ENCODE peak calls at places on chromosomes 2 and 18, in ten cellular contexts. X, Y, B, I, P, D, K, N, Z and U are unnamed samples. For H3K27me3, the result is how much of the 10 kb centered on the place peaks cover.

GRCh38 chr2:117714761-117715160 is 99.7 kb upstream of the DDX18 start:
- DNase-seq in Z (no peak), B (no peak), Y (no peak), X (no peak), D (no peak), K (no peak), P (no peak), N (no peak), I (no peak), U (no peak)

GRCh38 chr18:59629894-59630293 is 67.3 kb downstream of the CCBE1 start:
- DNase-seq in D (no peak), N (no peak), X (no peak), Z (no peak), P (no peak), Y (no peak), I (no peak), B (peak), K (peak), U (no peak)

GRCh38 chr2:9288681-9289338 is 82.2 kb downstream of the ASAP2 start:
- DNase-seq in D (no peak), X (no peak), B (peak), N (peak), Y (no peak), Z (no peak), K (no peak), P (no peak), I (no peak), U (no peak)

GRCh38 chr2:120858361-120858760 is 122.7 kb downstream of the GLI2 start:
- DNase-seq in D (no peak), B (no peak), P (no peak), N (no peak), X (no peak), K (no peak), Y (no peak), I (no peak), Z (no peak), U (no peak)

GRCh38 chr2:130187268-130187667 is 5.2 kb downstream of the MZT2B start:
- DNase-seq in Y (no peak), B (no peak), D (no peak), K (no peak), Z (no peak), N (no peak), P (no peak), X (no peak), I (no peak), U (no peak)

GRCh38 chr2:228023619-228024018 is 152.2 kb downstream of the DAW1 start:
- DNase-seq in X (no peak), K (no peak), N (no peak), I (no peak), B (no peak), Z (no peak), P (no peak), Y (no peak), D (no peak), U (no peak)

GRCh38 chr18:2356906-2357305 is 214.4 kb downstream of the METTL4 start:
- DNase-seq in P (no peak), X (no peak), K (no peak), Y (no peak), N (no peak), B (no peak), D (no peak), I (no peak), Z (no peak), U (no peak)

GRCh38 chr2:176096986-176097819 is 2.4 kb upstream of the HOXD12 start:
- DNase-seq in D (peak), X (peak), Z (no peak), K (peak), P (peak), N (peak), Y (peak), B (peak), I (peak), U (no peak)

GRCh38 chr18:34345738-34346137 is 121.0 kb upstream of the NOL4 start:
- DNase-seq in I (no peak), Y (no peak), N (no peak), K (no peak), B (no peak), Z (no peak), P (no peak), D (no peak), X (no peak), U (no peak)

GRCh38 chr18:10399465-10399864 is 55.0 kb upstream of the APCDD1 start:
- DNase-seq in K (no peak), N (no peak), Z (no peak), D (no peak), B (no peak), X (no peak), P (no peak), Y (no peak), I (no peak), U (no peak)

GRCh38 chr2:197628043-197628500 is 47.3 kb downstream of the RFTN2 start:
- DNase-seq in X (no peak), K (no peak), Z (no peak), B (no peak), P (no peak), Y (no peak), I (no peak), N (peak), D (peak), U (no peak)

GRCh38 chr2:36663851-36664715 is 32.4 kb upstream of the VIT start:
- DNase-seq in K (peak), Z (no peak), Y (no peak), D (peak), X (no peak), I (peak), N (peak), B (peak), P (peak), U (peak)

GRCh38 chr18:63155910-63156773 is 163.4 kb downstream of the BCL2 start:
- DNase-seq in N (no peak), Y (no peak), D (no peak), P (no peak), K (no peak), I (no peak), X (no peak), Z (no peak), B (no peak), U (no peak)

GRCh38 chr18:41862921-41863320 is 92.1 kb upstream of the PIK3C3 start:
- DNase-seq in I (no peak), N (no peak), B (no peak), D (no peak), Y (no peak), K (no peak), X (no peak), Z (no peak), P (no peak), U (no peak)

GRCh38 chr2:27502149-27502548 is 5.5 kb downstream of the GCKR start:
- DNase-seq in D (no peak), K (no peak), P (no peak), B (peak), N (peak), Y (no peak), X (no peak), I (no peak), Z (no peak), U (no peak)

GRCh38 chr18:31648966-31649429 is 35.4 kb downstream of the B4GALT6 start:
- DNase-seq in D (no peak), K (no peak), Z (no peak), I (no peak), P (peak), N (peak), B (peak), Y (no peak), X (no peak), U (peak)

GRCh38 chr18:33821503-33821902 is 243.5 kb downstream of the ASXL3 start:
- DNase-seq in K (no peak), Y (no peak), B (peak), P (no peak), I (no peak), D (no peak), X (no peak), N (peak), Z (no peak), U (no peak)

GRCh38 chr18:79496237-79496977 is 100.7 kb downstream of the NFATC1 start:
- DNase-seq in P (no peak), B (no peak), Z (no peak), K (no peak), D (no peak), I (no peak), N (no peak), Y (no peak), X (no peak), U (no peak)

GRCh38 chr2:54494087-54494486 is 38.0 kb downstream of the SPTBN1 start:
- DNase-seq in N (peak), Y (no peak), I (no peak), B (no peak), D (no peak), K (no peak), Z (no peak), X (no peak), P (no peak), U (no peak)

GRCh38 chr2:54499666-54500065 is 43.5 kb downstream of the SPTBN1 start:
- DNase-seq in X (no peak), P (no peak), Y (no peak), B (peak), Z (no peak), I (no peak), D (no peak), N (peak), K (no peak), U (no peak)

GRCh38 chr2:54500404-54501147 is 44.4 kb downstream of the SPTBN1 start:
- DNase-seq in Z (no peak), P (no peak), I (no peak), B (no peak), X (no peak), N (no peak), Y (no peak), K (no peak), D (no peak), U (no peak)

GRCh38 chr2:54496920-54497319 is 40.8 kb downstream of the SPTBN1 start:
- DNase-seq in K (no peak), D (no peak), B (no peak), N (no peak), X (no peak), I (no peak), P (no peak), Z (no peak), Y (no peak), U (no peak)

DNA sequence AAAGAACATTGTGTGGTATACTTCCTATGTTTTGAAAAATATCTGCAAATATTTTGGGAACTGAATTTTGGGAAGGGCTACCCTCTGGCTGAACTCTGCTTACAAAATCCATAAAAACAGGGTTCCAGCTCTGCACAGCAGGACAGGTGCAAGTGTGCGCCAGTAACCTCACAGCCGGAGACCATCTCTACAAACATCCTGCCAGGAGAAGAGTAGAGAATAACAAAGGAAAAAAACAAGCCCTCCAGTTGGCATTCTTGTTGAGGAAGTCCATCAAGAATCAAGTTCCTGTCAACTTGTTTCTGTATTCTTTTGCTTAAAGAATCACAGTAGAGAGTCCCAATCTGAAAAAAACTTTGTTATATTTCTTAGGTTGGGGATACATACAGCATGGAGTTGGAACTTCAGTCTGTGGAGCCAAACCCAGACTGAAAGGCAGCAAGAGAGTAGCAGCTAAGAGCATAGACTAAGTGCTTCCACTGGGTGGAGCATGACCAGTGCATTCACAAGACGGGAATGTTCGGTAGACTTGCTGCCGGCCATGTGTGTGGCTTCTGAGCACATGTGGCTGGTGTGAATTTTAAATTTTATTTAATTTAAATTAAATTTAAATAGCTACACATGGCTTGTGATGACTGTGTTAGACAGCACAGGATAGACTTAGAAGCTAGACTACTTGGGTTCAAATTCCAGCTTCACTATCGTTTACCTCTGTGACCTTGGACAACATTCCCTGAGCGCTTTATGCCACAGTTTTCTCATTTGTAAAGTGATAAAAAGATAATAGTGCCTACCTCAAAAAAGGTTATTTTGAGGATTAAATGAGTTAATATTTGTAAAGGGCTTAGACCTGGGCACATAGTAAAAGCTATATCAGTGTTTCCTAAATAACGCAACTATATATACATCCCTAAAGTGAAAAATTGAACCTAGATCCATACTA is 41.9 kb downstream of the SPTBN1 start:
- DNase-seq in B (peak), I (no peak), D (peak), Z (no peak), X (no peak), N (peak), K (peak), Y (no peak), P (no peak), U (no peak)
- TF ChIP-seq CTCF in B (peak), I (peak), D (peak), Z (peak), X (no peak), N (no peak), K (peak), Y (peak), P (no peak), U (peak)

GRCh38 chr18:51193621-51194287 is 3.7 kb downstream of the MEX3C start:
- DNase-seq in K (no peak), D (no peak), I (no peak), B (peak), N (peak), P (no peak), Z (no peak), X (no peak), Y (no peak), U (peak)

GRCh38 chr18:51196116-51196810 is 1.2 kb downstream of the MEX3C start:
- DNase-seq in N (peak), B (peak), Y (no peak), P (no peak), X (peak), D (peak), I (peak), K (peak), Z (no peak), U (no peak)

GRCh38 chr18:51195086-51195601 is 2.3 kb downstream of the MEX3C start:
- DNase-seq in Y (no peak), P (no peak), I (no peak), X (no peak), N (peak), D (peak), B (peak), Z (no peak), K (no peak), U (no peak)

GRCh38 chr18:51195602-51196115 is 1.8 kb downstream of the MEX3C start:
- DNase-seq in P (peak), Z (no peak), X (no peak), Y (no peak), D (peak), I (peak), N (peak), B (peak), K (peak), U (no peak)

GRCh38 chr18:51194604-51195003 is 2.9 kb downstream of the MEX3C start:
- DNase-seq in P (no peak), Z (no peak), B (no peak), I (no peak), Y (no peak), K (no peak), N (no peak), D (peak), X (no peak), U (no peak)
- H3K4me3 ChIP-seq in P (peak), Z (peak), B (peak), I (peak), Y (peak), K (no peak), N (peak), D (peak), X (peak), U (peak)

GRCh38 chr18:48165104-48165866 is 234.8 kb upstream of the SMAD2 start:
- DNase-seq in B (no peak), K (no peak), P (no peak), Z (no peak), X (no peak), Y (no peak), D (no peak), I (no peak), N (no peak), U (no peak)
- H3K27me3 ChIP-seq in B (under half), K (under half), P (under half), Z (under half), X (under half), Y (under half), D (under half), I (under half), N (under half), U (under half)

DNA sequence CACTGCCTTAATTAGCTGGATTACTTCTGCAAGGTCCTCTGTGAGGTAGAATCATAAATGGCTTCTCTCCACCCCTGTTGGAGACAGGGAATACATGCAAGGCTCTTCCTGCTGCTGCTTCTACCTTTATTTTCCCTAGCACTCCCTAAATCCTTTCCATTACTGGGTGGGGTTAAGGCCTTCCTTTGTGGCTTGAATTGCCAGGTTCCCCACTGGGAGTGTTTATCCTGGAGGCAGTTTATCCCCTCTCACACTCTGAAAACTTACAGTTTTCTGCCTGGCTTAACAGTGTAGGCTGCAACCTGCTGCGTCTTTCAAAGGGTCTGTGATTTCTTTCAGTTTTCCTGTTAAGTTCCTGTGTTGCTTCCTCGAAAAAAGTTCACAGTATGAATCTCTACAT is 1062.3 kb upstream of the CRIM1 start:
- DNase-seq in B (no peak), P (no peak), Z (no peak), X (no peak), Y (no peak), D (peak), I (no peak), N (no peak), K (no peak), U (no peak)
- TF ChIP-seq CTCF in B (no peak), P (no peak), Z (no peak), X (no peak), Y (no peak), D (no peak), I (no peak), N (no peak), K (no peak), U (no peak)

DNA sequence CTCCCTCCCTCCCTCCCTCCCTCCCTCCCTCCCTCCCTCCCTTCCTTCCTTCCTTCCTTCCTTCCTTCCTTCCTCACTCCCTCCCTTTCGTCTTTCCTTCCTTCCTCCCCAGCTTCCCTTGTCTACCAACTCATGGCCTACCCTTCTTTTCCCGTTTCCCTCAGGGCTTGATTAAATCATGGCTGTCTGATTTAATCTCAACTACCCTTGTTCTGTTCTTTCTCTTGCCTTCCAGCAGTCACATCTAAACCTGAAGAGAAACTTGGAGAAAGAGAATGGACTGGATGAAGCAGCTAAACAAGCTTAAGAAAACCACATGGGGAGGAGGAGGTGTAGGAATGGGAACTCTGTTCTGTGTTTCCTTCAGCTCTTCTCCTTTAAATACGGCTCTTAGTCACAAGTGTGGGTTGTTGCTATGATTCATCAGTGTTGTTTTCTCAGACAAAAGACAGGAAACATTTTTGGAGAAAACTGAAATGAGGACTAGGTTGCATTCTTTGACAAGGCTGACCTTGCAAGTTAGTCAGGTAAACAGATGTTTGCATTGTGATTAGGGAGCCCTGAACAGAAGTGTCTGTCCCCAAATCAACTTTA is 177.9 kb downstream of the LRRTM1 start:
- DNase-seq in K (no peak), D (no peak), B (peak), Y (no peak), Z (no peak), P (no peak), I (no peak), N (peak), X (no peak), U (no peak)
- H3K4me3 ChIP-seq in K (no peak), D (no peak), B (no peak), Y (no peak), Z (no peak), P (no peak), I (no peak), N (no peak), X (no peak), U (no peak)

GRCh38 chr2:238892796-238893195 is 44.9 kb downstream of the TWIST2 start:
- DNase-seq in P (no peak), X (no peak), D (no peak), Z (no peak), K (no peak), N (no peak), B (no peak), Y (no peak), I (no peak), U (no peak)
- H3K27me3 ChIP-seq in P (under half), X (under half), D (under half), Z (under half), K (under half), N (under half), B (under half), Y (under half), I (under half), U (under half)

GRCh38 chr2:55883339-55883738 is 40.2 kb downstream of the EFEMP1 start:
- DNase-seq in B (peak), K (no peak), I (no peak), Z (no peak), P (no peak), D (no peak), Y (no peak), X (peak), N (peak), U (no peak)

GRCh38 chr2:55887351-55887750 is 36.2 kb downstream of the EFEMP1 start:
- DNase-seq in Y (no peak), N (peak), B (peak), K (no peak), Z (no peak), D (no peak), X (no peak), P (no peak), I (no peak), U (no peak)

GRCh38 chr2:55883829-55884228 is 39.8 kb downstream of the EFEMP1 start:
- DNase-seq in X (no peak), D (no peak), P (no peak), Z (no peak), I (no peak), N (no peak), K (no peak), Y (no peak), B (no peak), U (no peak)

GRCh38 chr2:55885944-55886281 is 37.7 kb downstream of the EFEMP1 start:
- DNase-seq in X (no peak), P (no peak), N (no peak), Y (no peak), B (no peak), K (no peak), D (no peak), I (no peak), Z (no peak), U (no peak)

GRCh38 chr2:55885129-55885943 is 38.2 kb downstream of the EFEMP1 start:
- DNase-seq in B (peak), K (no peak), I (no peak), D (no peak), N (peak), P (peak), X (no peak), Y (peak), Z (no peak), U (peak)
- TF ChIP-seq CTCF in B (no peak), K (no peak), I (no peak), D (no peak), N (no peak), P (no peak), X (no peak), Y (no peak), Z (no peak), U (no peak)